ENCODE peak calls at places on chromosomes 1 and 21, in five cellular contexts. C is endothelial cell, S is progenitor cell of endocrine pancreas, G is upper lobe of right lung, U is AG09319. J is an unnamed sample.

GRCh38 chr1:110055493-110056283 is 14.8 kb downstream of the ALX3 start:
- DNase-seq in S (no peak), U (no peak), C (no peak), G (no peak), J (no peak)

GRCh38 chr1:62424412-62424811 is 12.4 kb upstream of the USP1 start:
- DNase-seq in U (no peak), G (no peak), C (no peak), S (no peak), J (no peak)

GRCh38 chr1:230552880-230553279 is 89.4 kb upstream of the COG2 start:
- DNase-seq in G (no peak), S (no peak), U (no peak), C (no peak), J (no peak)

GRCh38 chr1:20373764-20374163 is 83.1 kb downstream of the VWA5B1 start:
- DNase-seq in C (no peak), S (no peak), U (no peak), G (no peak), J (no peak)

GRCh38 chr1:43048601-43049011 is 89.9 kb upstream of the SLC2A1 start:
- DNase-seq in G (no peak), C (no peak), S (no peak), U (no peak), J (no peak)

GRCh38 chr1:89407355-89407754 is 43.5 kb downstream of the GBP6 start:
- DNase-seq in C (no peak), G (no peak), U (no peak), S (no peak), J (no peak)

GRCh38 chr1:30014031-30014430 is 709.4 kb downstream of the MATN1 start:
- DNase-seq in S (no peak), U (no peak), C (no peak), G (no peak), J (no peak)

GRCh38 chr1:20964540-20965484 is 177.7 kb upstream of the HP1BP3 start:
- DNase-seq in U (no peak), S (no peak), G (no peak), C (no peak), J (no peak)

GRCh38 chr1:90413519-90413918 is 303.6 kb downstream of the BARHL2 start:
- DNase-seq in U (no peak), S (no peak), C (no peak), G (no peak), J (no peak)

GRCh38 chr21:42086969-42087368 is 15.9 kb downstream of the UMODL1 start:
- DNase-seq in C (no peak), U (no peak), S (no peak), G (no peak), J (no peak)

GRCh38 chr1:87684194-87684593 is 355.5 kb downstream of the LMO4 start:
- DNase-seq in U (no peak), C (no peak), G (no peak), S (no peak), J (no peak)

GRCh38 chr1:180309338-180309737 is 79.3 kb downstream of the LHX4 start:
- DNase-seq in U (no peak), C (no peak), S (no peak), G (no peak), J (no peak)

GRCh38 chr1:161727343-161727924 is 6.1 kb downstream of the FCRLB start:
- DNase-seq in C (no peak), S (no peak), G (no peak), U (no peak), J (peak; percentile 40)

GRCh38 chr1:42943166-42943565 is 15.5 kb downstream of the SLC2A1 start:
- DNase-seq in C (no peak), G (peak; percentile 76), U (no peak), S (no peak), J (no peak)

GRCh38 chr1:87986154-87986914 is 657.7 kb downstream of the LMO4 start:
- DNase-seq in U (no peak), G (no peak), C (no peak), S (no peak), J (no peak)

GRCh38 chr1:117569956-117570355 is 35.9 kb upstream of the TENT5C start:
- DNase-seq in S (no peak), G (no peak), C (no peak), U (no peak), J (no peak)

GRCh38 chr1:42876009-42876408 is 29.6 kb downstream of the ZNF691 start:
- DNase-seq in G (no peak), C (no peak), U (no peak), S (no peak), J (no peak)

GRCh38 chr21:32958288-32958992 is 67.3 kb upstream of the OLIG2 start:
- DNase-seq in C (peak; percentile 10), G (no peak), S (no peak), U (no peak), J (no peak)

GRCh38 chr1:111988743-111989453 is 570 bp downstream of the KCND3 start:
- DNase-seq in U (no peak), G (peak; percentile 70), S (peak; percentile 19), C (peak; percentile 21), J (no peak)

GRCh38 chr1:86914998-86915736 is 732 bp downstream of the HS2ST1 start:
- DNase-seq in U (no peak), C (peak; percentile 50), G (peak; percentile 72), S (peak; percentile 31), J (peak; percentile 36)

GRCh38 chr1:35557118-35557610 is at the start of gene KIAA0319L:
- DNase-seq in C (peak; percentile 68), G (peak; percentile 96), U (no peak), S (peak; percentile 62), J (no peak)

GRCh38 chr1:61092643-61093042 is 10.3 kb downstream of the NFIA start:
- DNase-seq in U (no peak), S (no peak), G (no peak), C (no peak), J (no peak)

GRCh38 chr1:186974774-186975181 is 146.0 kb downstream of the PLA2G4A start:
- DNase-seq in U (peak; percentile 94), G (no peak), C (no peak), S (no peak), J (no peak)

GRCh38 chr1:171403396-171403795 is 81.9 kb upstream of the PRRC2C start:
- DNase-seq in U (no peak), S (no peak), C (no peak), G (no peak), J (no peak)

GRCh38 chr1:15218287-15219279 is 28.4 kb upstream of the FHAD1 start:
- DNase-seq in C (no peak), U (no peak), S (no peak), G (peak; percentile 55), J (no peak)

GRCh38 chr1:33082575-33083112 is 1.7 kb downstream of the AZIN2 start:
- DNase-seq in U (no peak), G (no peak), C (no peak), S (no peak), J (no peak)

GRCh38 chr1:23290811-23291565 is 53.1 kb downstream of the HNRNPR start:
- DNase-seq in S (no peak), G (no peak), U (no peak), C (no peak), J (no peak)

GRCh38 chr1:230206976-230207375 is 139.9 kb downstream of the GALNT2 start:
- DNase-seq in U (no peak), S (no peak), C (no peak), G (no peak), J (no peak)

GRCh38 chr1:201763439-201764140 is 65.4 kb upstream of the IPO9 start:
- DNase-seq in G (no peak), S (no peak), C (no peak), U (no peak), J (no peak)

GRCh38 chr1:229075217-229075616 is 195.7 kb upstream of the RAB4A start:
- DNase-seq in U (no peak), G (no peak), C (no peak), S (no peak), J (no peak)

GRCh38 chr21:41958886-41959563 is 5.2 kb upstream of the C2CD2 start:
- DNase-seq in G (no peak), C (no peak), U (no peak), S (no peak), J (no peak)

GRCh38 chr1:61143821-61144220 is 61.5 kb downstream of the NFIA start:
- DNase-seq in S (no peak), U (no peak), C (no peak), G (no peak), J (no peak)

GRCh38 chr1:39711359-39712340 is 20.4 kb upstream of the HPCAL4 start:
- DNase-seq in C (no peak), S (no peak), G (no peak), U (no peak), J (no peak)

GRCh38 chr1:104648269-104648691 is 898.6 kb downstream of the AMY1C start:
- DNase-seq in C (peak; percentile 12), U (no peak), S (no peak), G (no peak), J (no peak)

GRCh38 chr1:2228684-2229031 is 539 bp downstream of the SKI start:
- DNase-seq in G (no peak), S (no peak), C (no peak), U (no peak), J (no peak)
- TF ChIP-seq CTCF in G (no peak), S (no peak), C (no peak), U (no peak), J (no peak)

GRCh38 chr1:31709060-31709459 is 5.2 kb upstream of the COL16A1 start:
- DNase-seq in G (no peak), U (no peak), C (no peak), S (no peak), J (no peak)

GRCh38 chr1:31706384-31707058 is 2.7 kb upstream of the COL16A1 start:
- DNase-seq in C (no peak), S (no peak), G (no peak), U (no peak), J (no peak)

GRCh38 chr1:31705080-31705866 is 1.5 kb upstream of the COL16A1 start:
- DNase-seq in C (peak; percentile 28), S (no peak), U (no peak), G (no peak), J (peak; percentile 76)

GRCh38 chr1:31708324-31708723 is 4.5 kb upstream of the COL16A1 start:
- DNase-seq in G (no peak), U (no peak), S (no peak), C (no peak), J (no peak)

GRCh38 chr1:31707711-31708110 is 3.9 kb upstream of the COL16A1 start:
- DNase-seq in G (no peak), U (no peak), S (no peak), C (no peak), J (no peak)
- TF ChIP-seq CTCF in G (no peak), U (peak; percentile 25), S (no peak), C (no peak), J (no peak)

GRCh38 chr1:204528677-204529076 is 12.5 kb downstream of the MDM4 start:
- DNase-seq in S (no peak), G (no peak), U (no peak), C (no peak), J (no peak)

GRCh38 chr1:204532832-204533231 is 16.6 kb downstream of the MDM4 start:
- DNase-seq in C (no peak), U (no peak), S (no peak), G (no peak), J (no peak)

GRCh38 chr1:204530932-204531331 is 14.7 kb downstream of the MDM4 start:
- DNase-seq in G (no peak), U (no peak), S (no peak), C (no peak), J (no peak)

GRCh38 chr1:204528241-204528640 is 12.0 kb downstream of the MDM4 start:
- DNase-seq in S (no peak), C (no peak), G (no peak), U (no peak), J (no peak)

GRCh38 chr1:204529371-204529895 is 13.2 kb downstream of the MDM4 start:
- DNase-seq in C (no peak), U (no peak), S (no peak), G (no peak), J (no peak)
- TF ChIP-seq CTCF in C (no peak), U (no peak), S (peak; percentile 9), G (no peak), J (no peak)

GRCh38 chr1:153288634-153289275 is 24.0 kb downstream of the PGLYRP3 start:
- DNase-seq in U (no peak), G (no peak), C (peak; percentile 47), S (no peak), J (no peak)
- TF ChIP-seq CTCF in U (peak; percentile 25), G (peak; percentile 43), C (peak; percentile 55), S (peak; percentile 44), J (peak; percentile 31)

J was measured in natural killer cell.